ENCODE peak calls at places on chromosomes 7 and 10, in nine cellular contexts. One of them, this sample, is unnamed.

GRCh38 chr10:60384006-60384405 is 5.7 kb downstream of the ANK3 start:
- DNase-seq in upper lobe of left lung: no peak
- DNase-seq in sigmoid colon: no peak
- DNase-seq in transverse colon: no peak
- DNase-seq in K562: no peak
- DNase-seq in GM12878: no peak
- DNase-seq in HepG2: no peak
- DNase-seq in stomach: no peak
- DNase-seq in H1: no peak
- DNase-seq in this sample: no peak

GRCh38 chr7:155886391-155887173 is 74.3 kb upstream of the SHH start:
- DNase-seq in H1: no peak
- DNase-seq in upper lobe of left lung: no peak
- DNase-seq in transverse colon: no peak
- DNase-seq in GM12878: no peak
- DNase-seq in K562: no peak
- DNase-seq in HepG2: no peak
- DNase-seq in stomach: no peak
- DNase-seq in sigmoid colon: peak; percentile 52
- DNase-seq in this sample: peak; percentile 33

GRCh38 chr10:45280113-45280512 is 35.3 kb downstream of the OR13A1 start:
- DNase-seq in stomach: peak; percentile 45
- DNase-seq in GM12878: no peak
- DNase-seq in H1: no peak
- DNase-seq in K562: peak; percentile 75
- DNase-seq in sigmoid colon: no peak
- DNase-seq in HepG2: no peak
- DNase-seq in transverse colon: no peak
- DNase-seq in upper lobe of left lung: no peak
- DNase-seq in this sample: no peak

GRCh38 chr7:132251327-132251659 is 325.0 kb downstream of the PLXNA4 start:
- DNase-seq in HepG2: peak; percentile 87
- DNase-seq in GM12878: no peak
- DNase-seq in upper lobe of left lung: peak; percentile 60
- DNase-seq in transverse colon: peak; percentile 88
- DNase-seq in stomach: peak; percentile 96
- DNase-seq in K562: no peak
- DNase-seq in sigmoid colon: peak; percentile 92
- DNase-seq in H1: no peak
- DNase-seq in this sample: peak; percentile 78

GRCh38 chr7:136845899-136846465 is 22.5 kb upstream of the CHRM2 start:
- DNase-seq in sigmoid colon: no peak
- DNase-seq in stomach: no peak
- DNase-seq in HepG2: no peak
- DNase-seq in transverse colon: no peak
- DNase-seq in H1: no peak
- DNase-seq in K562: no peak
- DNase-seq in GM12878: no peak
- DNase-seq in upper lobe of left lung: no peak
- DNase-seq in this sample: no peak

GRCh38 chr7:9231683-9232082 is 798.3 kb downstream of the NXPH1 start:
- DNase-seq in HepG2: no peak
- DNase-seq in sigmoid colon: no peak
- DNase-seq in stomach: no peak
- DNase-seq in upper lobe of left lung: no peak
- DNase-seq in GM12878: no peak
- DNase-seq in H1: no peak
- DNase-seq in transverse colon: no peak
- DNase-seq in K562: no peak
- DNase-seq in this sample: no peak

GRCh38 chr7:151839511-151839921 is 37.4 kb downstream of the PRKAG2 start:
- DNase-seq in GM12878: no peak
- DNase-seq in upper lobe of left lung: no peak
- DNase-seq in stomach: no peak
- DNase-seq in sigmoid colon: no peak
- DNase-seq in HepG2: no peak
- DNase-seq in transverse colon: no peak
- DNase-seq in K562: no peak
- DNase-seq in H1: no peak
- DNase-seq in this sample: no peak

GRCh38 chr7:120806669-120807068 is 51.3 kb downstream of the TSPAN12 start:
- DNase-seq in upper lobe of left lung: no peak
- DNase-seq in K562: no peak
- DNase-seq in stomach: no peak
- DNase-seq in transverse colon: no peak
- DNase-seq in sigmoid colon: no peak
- DNase-seq in H1: no peak
- DNase-seq in HepG2: no peak
- DNase-seq in GM12878: no peak
- DNase-seq in this sample: no peak

GRCh38 chr7:100966542-100967291 is 2.6 kb upstream of the MUC12 start:
- DNase-seq in transverse colon: peak; percentile 61
- DNase-seq in stomach: no peak
- DNase-seq in upper lobe of left lung: peak; percentile 83
- DNase-seq in HepG2: no peak
- DNase-seq in H1: peak; percentile 72
- DNase-seq in sigmoid colon: no peak
- DNase-seq in GM12878: no peak
- DNase-seq in K562: no peak
- DNase-seq in this sample: no peak

GRCh38 chr10:46084321-46085165 is 38.5 kb upstream of the MSMB start:
- DNase-seq in HepG2: peak; percentile 41
- DNase-seq in GM12878: no peak
- DNase-seq in sigmoid colon: no peak
- DNase-seq in H1: no peak
- DNase-seq in K562: no peak
- DNase-seq in transverse colon: no peak
- DNase-seq in stomach: no peak
- DNase-seq in upper lobe of left lung: no peak
- DNase-seq in this sample: peak; percentile 40

GRCh38 chr10:14698487-14699170 is 76.1 kb downstream of the FAM107B start:
- DNase-seq in GM12878: no peak
- DNase-seq in K562: no peak
- DNase-seq in H1: no peak
- DNase-seq in stomach: no peak
- DNase-seq in sigmoid colon: no peak
- DNase-seq in transverse colon: no peak
- DNase-seq in upper lobe of left lung: no peak
- DNase-seq in HepG2: no peak
- DNase-seq in this sample: no peak

GRCh38 chr10:11144626-11145497 is 127.2 kb downstream of the CELF2 start:
- DNase-seq in upper lobe of left lung: no peak
- DNase-seq in GM12878: no peak
- DNase-seq in sigmoid colon: no peak
- DNase-seq in HepG2: no peak
- DNase-seq in K562: no peak
- DNase-seq in transverse colon: no peak
- DNase-seq in stomach: no peak
- DNase-seq in H1: no peak
- DNase-seq in this sample: no peak

GRCh38 chr10:62718585-62718984 is 85.9 kb upstream of the ADO start:
- DNase-seq in H1: no peak
- DNase-seq in upper lobe of left lung: no peak
- DNase-seq in GM12878: no peak
- DNase-seq in K562: no peak
- DNase-seq in sigmoid colon: no peak
- DNase-seq in stomach: no peak
- DNase-seq in transverse colon: no peak
- DNase-seq in HepG2: peak; percentile 53
- DNase-seq in this sample: no peak

GRCh38 chr7:128939861-128940410 is 2.2 kb downstream of the IRF5 start:
- DNase-seq in sigmoid colon: no peak
- DNase-seq in transverse colon: peak; percentile 30
- DNase-seq in K562: peak; percentile 51
- DNase-seq in GM12878: no peak
- DNase-seq in H1: no peak
- DNase-seq in stomach: no peak
- DNase-seq in HepG2: no peak
- DNase-seq in upper lobe of left lung: no peak
- DNase-seq in this sample: peak; percentile 77

GRCh38 chr10:98269435-98269912 is 1.5 kb upstream of the LOXL4 start:
- DNase-seq in HepG2: peak; percentile 83
- DNase-seq in K562: no peak
- DNase-seq in stomach: no peak
- DNase-seq in upper lobe of left lung: no peak
- DNase-seq in sigmoid colon: peak; percentile 89
- DNase-seq in H1: no peak
- DNase-seq in GM12878: no peak
- DNase-seq in transverse colon: peak; percentile 44
- DNase-seq in this sample: peak; percentile 84

GRCh38 chr7:101913876-101914275 is 96.5 kb downstream of the CUX1 start:
- DNase-seq in upper lobe of left lung: no peak
- DNase-seq in stomach: no peak
- DNase-seq in H1: no peak
- DNase-seq in transverse colon: no peak
- DNase-seq in K562: peak; percentile 83
- DNase-seq in GM12878: no peak
- DNase-seq in sigmoid colon: no peak
- DNase-seq in HepG2: no peak
- DNase-seq in this sample: no peak

GRCh38 chr7:2687338-2687869 is 598 bp upstream of the AMZ1 start:
- DNase-seq in GM12878: no peak
- DNase-seq in upper lobe of left lung: no peak
- DNase-seq in K562: no peak
- DNase-seq in stomach: peak; percentile 40
- DNase-seq in H1: peak; percentile 55
- DNase-seq in transverse colon: no peak
- DNase-seq in sigmoid colon: no peak
- DNase-seq in HepG2: no peak
- DNase-seq in this sample: no peak

DNA sequence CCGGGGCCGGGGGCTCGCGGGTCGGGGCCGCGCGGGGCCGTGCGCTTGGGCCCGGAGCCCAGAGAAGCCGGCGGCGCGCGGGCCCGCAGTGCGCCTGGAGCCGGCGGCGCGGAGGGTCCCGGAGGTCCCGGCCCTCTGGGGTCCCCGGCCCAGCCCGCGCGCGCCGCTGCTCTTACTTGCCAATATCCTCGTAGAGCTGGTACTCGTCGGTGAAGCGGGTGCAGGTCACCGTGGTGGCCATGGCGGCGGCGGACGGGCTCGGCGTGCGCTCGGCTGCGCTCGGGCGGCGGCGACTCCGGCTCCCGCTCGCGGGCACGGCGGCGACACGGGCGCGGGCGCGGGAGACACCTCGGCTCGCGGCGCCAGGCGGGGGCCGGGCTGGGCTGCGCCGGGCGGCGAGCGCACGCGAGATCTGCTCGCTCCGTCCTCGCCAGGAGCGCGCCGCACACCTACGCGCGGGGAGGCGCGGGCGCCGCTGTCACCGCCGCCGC is at the start of gene CAMK2B:
- DNase-seq in H1: no peak
- DNase-seq in HepG2: no peak
- DNase-seq in upper lobe of left lung: peak; percentile 82
- DNase-seq in K562: no peak
- DNase-seq in sigmoid colon: no peak
- DNase-seq in stomach: no peak
- DNase-seq in transverse colon: no peak
- DNase-seq in GM12878: no peak
- DNase-seq in this sample: no peak
- TF ChIP-seq POLR2AphosphoS5 in H1: no peak
- TF ChIP-seq POLR2AphosphoS5 in HepG2: no peak
- TF ChIP-seq POLR2AphosphoS5 in upper lobe of left lung: no peak
- TF ChIP-seq POLR2AphosphoS5 in K562: no peak
- TF ChIP-seq POLR2AphosphoS5 in sigmoid colon: no peak
- TF ChIP-seq POLR2AphosphoS5 in stomach: no peak
- TF ChIP-seq POLR2AphosphoS5 in transverse colon: no peak
- TF ChIP-seq POLR2AphosphoS5 in GM12878: no peak
- TF ChIP-seq POLR2AphosphoS5 in this sample: no peak

GRCh38 chr10:92419740-92420553 is 129.0 kb downstream of the MARCHF5 start:
- DNase-seq in transverse colon: peak; percentile 37
- DNase-seq in sigmoid colon: peak; percentile 67
- DNase-seq in H1: peak; percentile 66
- DNase-seq in stomach: peak; percentile 52
- DNase-seq in K562: no peak
- DNase-seq in GM12878: no peak
- DNase-seq in HepG2: peak; percentile 42
- DNase-seq in upper lobe of left lung: peak; percentile 88
- DNase-seq in this sample: no peak
- TF ChIP-seq CTCF in transverse colon: peak; percentile 28
- TF ChIP-seq CTCF in sigmoid colon: no peak
- TF ChIP-seq CTCF in H1: peak; percentile 49
- TF ChIP-seq CTCF in stomach: peak; percentile 39
- TF ChIP-seq CTCF in K562: peak; percentile 14
- TF ChIP-seq CTCF in GM12878: peak; percentile 34
- TF ChIP-seq CTCF in HepG2: peak; percentile 48
- TF ChIP-seq CTCF in upper lobe of left lung: peak; percentile 18
- TF ChIP-seq CTCF in this sample: no peak

GRCh38 chr10:78401882-78402367 is 368.3 kb downstream of the RPS24 start:
- DNase-seq in transverse colon: no peak
- DNase-seq in GM12878: no peak
- DNase-seq in stomach: no peak
- DNase-seq in H1: peak; percentile 58
- DNase-seq in sigmoid colon: peak; percentile 57
- DNase-seq in K562: no peak
- DNase-seq in HepG2: no peak
- DNase-seq in upper lobe of left lung: no peak
- DNase-seq in this sample: peak; percentile 44
- TF ChIP-seq EP300 in transverse colon: no peak
- TF ChIP-seq EP300 in GM12878: no peak
- TF ChIP-seq EP300 in stomach: no peak
- TF ChIP-seq EP300 in H1: no peak
- TF ChIP-seq EP300 in sigmoid colon: no peak
- TF ChIP-seq EP300 in K562: no peak
- TF ChIP-seq EP300 in HepG2: no peak
- TF ChIP-seq EP300 in upper lobe of left lung: no peak
- TF ChIP-seq EP300 in this sample: no peak

GRCh38 chr10:86387221-86387794 is 20.7 kb upstream of the GRID1 start:
- DNase-seq in stomach: no peak
- DNase-seq in transverse colon: no peak
- DNase-seq in K562: no peak
- DNase-seq in GM12878: no peak
- DNase-seq in H1: peak; percentile 45
- DNase-seq in HepG2: no peak
- DNase-seq in sigmoid colon: peak; percentile 21
- DNase-seq in upper lobe of left lung: no peak
- DNase-seq in this sample: no peak

GRCh38 chr10:86390337-86391120 is 23.9 kb upstream of the GRID1 start:
- DNase-seq in H1: peak; percentile 34
- DNase-seq in stomach: no peak
- DNase-seq in sigmoid colon: peak; percentile 40
- DNase-seq in transverse colon: no peak
- DNase-seq in K562: no peak
- DNase-seq in HepG2: no peak
- DNase-seq in GM12878: no peak
- DNase-seq in upper lobe of left lung: no peak
- DNase-seq in this sample: no peak

GRCh38 chr10:86388119-86388704 is 21.6 kb upstream of the GRID1 start:
- DNase-seq in HepG2: no peak
- DNase-seq in GM12878: no peak
- DNase-seq in H1: peak; percentile 45
- DNase-seq in sigmoid colon: peak; percentile 49
- DNase-seq in K562: no peak
- DNase-seq in upper lobe of left lung: no peak
- DNase-seq in stomach: no peak
- DNase-seq in transverse colon: no peak
- DNase-seq in this sample: no peak

GRCh38 chr10:86391236-86391840 is 24.7 kb upstream of the GRID1 start:
- DNase-seq in H1: peak; percentile 35
- DNase-seq in HepG2: no peak
- DNase-seq in upper lobe of left lung: no peak
- DNase-seq in GM12878: no peak
- DNase-seq in transverse colon: no peak
- DNase-seq in sigmoid colon: peak; percentile 46
- DNase-seq in K562: no peak
- DNase-seq in stomach: no peak
- DNase-seq in this sample: no peak

GRCh38 chr10:86389441-86390193 is 23.0 kb upstream of the GRID1 start:
- DNase-seq in GM12878: no peak
- DNase-seq in transverse colon: peak; percentile 70
- DNase-seq in stomach: peak; percentile 74
- DNase-seq in K562: peak; percentile 21
- DNase-seq in sigmoid colon: peak; percentile 67
- DNase-seq in H1: peak; percentile 93
- DNase-seq in HepG2: no peak
- DNase-seq in upper lobe of left lung: peak; percentile 89
- DNase-seq in this sample: no peak
- TF ChIP-seq POLR2AphosphoS5 in GM12878: peak; percentile 31
- TF ChIP-seq POLR2AphosphoS5 in transverse colon: no peak
- TF ChIP-seq POLR2AphosphoS5 in stomach: no peak
- TF ChIP-seq POLR2AphosphoS5 in K562: no peak
- TF ChIP-seq POLR2AphosphoS5 in sigmoid colon: no peak
- TF ChIP-seq POLR2AphosphoS5 in H1: peak; percentile 26
- TF ChIP-seq POLR2AphosphoS5 in HepG2: no peak
- TF ChIP-seq POLR2AphosphoS5 in upper lobe of left lung: no peak
- TF ChIP-seq POLR2AphosphoS5 in this sample: no peak

This sample was measured in suprapubic skin.